ENCODE peak calls at places on chromosomes 2 and 18, in four cellular contexts. One of them, this sample, is unnamed.

GRCh38 chr18:56550121-56550520 is 88.3 kb downstream of the TXNL1 start:
- DNase-seq in K562: no peak
- DNase-seq in HepG2: no peak
- DNase-seq in H1: no peak
- DNase-seq in this sample: no peak

GRCh38 chr18:79577451-79578395 is 101.9 kb upstream of the CTDP1 start:
- DNase-seq in K562: peak
- DNase-seq in HepG2: no peak
- DNase-seq in H1: no peak
- DNase-seq in this sample: no peak

GRCh38 chr2:85745619-85746018 is 8.2 kb upstream of the ATOH8 start:
- DNase-seq in HepG2: no peak
- DNase-seq in K562: no peak
- DNase-seq in H1: no peak
- DNase-seq in this sample: no peak

GRCh38 chr2:85537600-85538506 is 1.1 kb upstream of the MAT2A start:
- DNase-seq in H1: peak
- DNase-seq in K562: peak
- DNase-seq in HepG2: peak
- DNase-seq in this sample: no peak

GRCh38 chr2:209787416-209787815 is 15.8 kb downstream of the UNC80 start:
- DNase-seq in K562: no peak
- DNase-seq in HepG2: no peak
- DNase-seq in H1: no peak
- DNase-seq in this sample: no peak

GRCh38 chr2:3665886-3666612 is 8.0 kb downstream of the ALLC start:
- DNase-seq in K562: no peak
- DNase-seq in H1: no peak
- DNase-seq in HepG2: peak
- DNase-seq in this sample: no peak

GRCh38 chr2:219496781-219497494 is 1.8 kb upstream of the GMPPA start:
- DNase-seq in HepG2: no peak
- DNase-seq in H1: no peak
- DNase-seq in K562: no peak
- DNase-seq in this sample: no peak

GRCh38 chr18:50839996-50840395 is 20.2 kb upstream of the MRO start:
- DNase-seq in K562: peak
- DNase-seq in H1: no peak
- DNase-seq in HepG2: no peak
- DNase-seq in this sample: no peak

GRCh38 chr2:240391111-240392051 is 44.1 kb upstream of the GPC1 start:
- DNase-seq in HepG2: no peak
- DNase-seq in H1: no peak
- DNase-seq in K562: no peak
- DNase-seq in this sample: no peak

GRCh38 chr2:150587547-150588209 is 100.2 kb upstream of the RND3 start:
- DNase-seq in HepG2: no peak
- DNase-seq in K562: no peak
- DNase-seq in H1: no peak
- DNase-seq in this sample: no peak

GRCh38 chr18:56575819-56576663 is 62.4 kb downstream of the TXNL1 start:
- DNase-seq in K562: peak
- DNase-seq in HepG2: peak
- DNase-seq in H1: no peak
- DNase-seq in this sample: peak

GRCh38 chr2:150007815-150008430 is 420.3 kb upstream of the MMADHC start:
- DNase-seq in K562: no peak
- DNase-seq in HepG2: no peak
- DNase-seq in H1: no peak
- DNase-seq in this sample: no peak

GRCh38 chr18:44830551-44830950 is 149.9 kb downstream of the SETBP1 start:
- DNase-seq in H1: no peak
- DNase-seq in K562: no peak
- DNase-seq in HepG2: no peak
- DNase-seq in this sample: no peak

GRCh38 chr18:58541137-58541788 is 87.6 kb downstream of the ALPK2 start:
- DNase-seq in H1: peak
- DNase-seq in K562: peak
- DNase-seq in HepG2: no peak
- DNase-seq in this sample: peak

GRCh38 chr2:6290626-6291025 is 575.1 kb downstream of the CMPK2 start:
- DNase-seq in K562: no peak
- DNase-seq in HepG2: no peak
- DNase-seq in H1: no peak
- DNase-seq in this sample: no peak
- TF ChIP-seq MAX in K562: no peak
- TF ChIP-seq MAX in HepG2: no peak
- TF ChIP-seq MAX in H1: no peak
- TF ChIP-seq MAX in this sample: no peak

GRCh38 chr2:181005326-181005655 is 24.9 kb downstream of the UBE2E3 start:
- DNase-seq in H1: no peak
- DNase-seq in K562: no peak
- DNase-seq in HepG2: peak
- DNase-seq in this sample: no peak

GRCh38 chr2:181004647-181005325 is 24.4 kb downstream of the UBE2E3 start:
- DNase-seq in HepG2: no peak
- DNase-seq in H1: no peak
- DNase-seq in K562: no peak
- DNase-seq in this sample: no peak

GRCh38 chr2:181007086-181007837 is 26.9 kb downstream of the UBE2E3 start:
- DNase-seq in H1: no peak
- DNase-seq in HepG2: no peak
- DNase-seq in K562: no peak
- DNase-seq in this sample: no peak

GRCh38 chr2:181005809-181006208 is 25.4 kb downstream of the UBE2E3 start:
- DNase-seq in H1: no peak
- DNase-seq in HepG2: no peak
- DNase-seq in K562: no peak
- DNase-seq in this sample: no peak

GRCh38 chr2:181008418-181008817 is 28.0 kb downstream of the UBE2E3 start:
- DNase-seq in H1: no peak
- DNase-seq in K562: no peak
- DNase-seq in HepG2: no peak
- DNase-seq in this sample: no peak
- TF ChIP-seq FOSL1 in H1: no peak
- TF ChIP-seq FOSL1 in K562: no peak
- TF ChIP-seq FOSL1 in HepG2: no peak
- TF ChIP-seq FOSL1 in this sample: no peak

DNA sequence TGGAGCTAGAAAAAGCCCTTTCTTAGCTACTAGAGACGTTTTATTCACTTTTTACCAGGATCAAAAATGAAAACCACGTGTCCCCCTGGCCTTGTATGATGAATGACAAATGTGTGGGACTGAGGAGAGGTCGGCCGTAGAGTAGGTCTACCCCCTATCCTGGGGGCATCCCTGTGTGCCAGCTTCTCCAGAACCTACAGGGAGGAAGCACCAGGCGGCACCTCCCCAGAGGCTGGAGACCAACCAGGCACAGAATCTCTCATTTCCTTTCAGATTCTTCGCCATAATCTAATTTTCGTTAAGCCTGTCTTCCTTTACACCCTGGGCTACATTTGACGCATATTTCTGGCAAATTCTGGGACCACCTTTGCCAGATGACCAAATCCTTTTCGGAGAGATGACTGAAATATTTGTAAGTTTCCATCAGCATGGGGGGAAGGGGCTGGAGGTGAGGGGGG is 15.9 kb downstream of the TWIST2 start:
- DNase-seq in H1: no peak
- DNase-seq in K562: no peak
- DNase-seq in HepG2: no peak
- DNase-seq in this sample: no peak
- TF ChIP-seq MAX in H1: no peak
- TF ChIP-seq MAX in K562: no peak
- TF ChIP-seq MAX in HepG2: no peak
- TF ChIP-seq MAX in this sample: no peak

DNA sequence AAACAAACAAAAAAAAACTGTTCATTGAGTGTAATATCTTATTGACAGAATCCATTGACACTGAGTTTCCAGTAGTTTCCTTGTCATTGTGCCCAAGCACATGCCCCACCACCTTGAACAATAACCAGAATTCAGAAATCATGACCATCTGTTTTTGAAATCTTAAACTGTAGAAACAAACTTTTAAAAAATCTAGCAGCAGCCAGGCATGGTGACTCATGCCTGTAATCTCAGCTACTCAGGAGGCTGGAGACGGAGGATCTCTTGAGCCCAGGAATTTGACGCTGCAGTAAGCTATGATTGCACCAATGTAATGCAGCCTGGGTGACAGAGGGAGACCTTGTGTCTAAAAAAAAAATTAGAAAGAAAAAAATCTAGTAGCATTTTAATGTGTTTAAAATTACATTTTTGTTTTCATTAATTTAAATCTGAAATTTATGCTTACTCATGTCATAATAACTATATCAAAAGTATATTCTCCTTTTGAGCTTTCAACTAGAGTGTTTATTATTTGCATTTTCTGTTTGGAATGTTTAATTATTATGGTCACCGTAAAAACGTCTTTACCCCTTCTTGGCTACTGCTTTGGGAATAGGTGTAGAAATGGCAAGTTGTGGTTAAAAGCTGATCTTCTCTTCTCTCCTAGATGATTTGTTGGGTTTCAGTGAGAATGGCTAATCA is 25.2 kb upstream of the STON1 start:
- DNase-seq in HepG2: no peak
- DNase-seq in K562: no peak
- DNase-seq in H1: no peak
- DNase-seq in this sample: no peak
- TF ChIP-seq FOSL1 in HepG2: no peak
- TF ChIP-seq FOSL1 in K562: peak
- TF ChIP-seq FOSL1 in H1: no peak
- TF ChIP-seq FOSL1 in this sample: no peak

GRCh38 chr2:201881731-201882130 is 75.4 kb downstream of the CDK15 start:
- DNase-seq in K562: no peak
- DNase-seq in H1: no peak
- DNase-seq in HepG2: no peak
- DNase-seq in this sample: no peak

GRCh38 chr2:201883559-201883958 is 77.2 kb downstream of the CDK15 start:
- DNase-seq in HepG2: no peak
- DNase-seq in H1: no peak
- DNase-seq in K562: no peak
- DNase-seq in this sample: no peak

GRCh38 chr2:201881382-201881720 is 75.0 kb downstream of the CDK15 start:
- DNase-seq in H1: no peak
- DNase-seq in K562: no peak
- DNase-seq in HepG2: no peak
- DNase-seq in this sample: no peak

GRCh38 chr2:201883970-201884369 is 77.6 kb downstream of the CDK15 start:
- DNase-seq in K562: no peak
- DNase-seq in HepG2: no peak
- DNase-seq in H1: no peak
- DNase-seq in this sample: no peak

DNA sequence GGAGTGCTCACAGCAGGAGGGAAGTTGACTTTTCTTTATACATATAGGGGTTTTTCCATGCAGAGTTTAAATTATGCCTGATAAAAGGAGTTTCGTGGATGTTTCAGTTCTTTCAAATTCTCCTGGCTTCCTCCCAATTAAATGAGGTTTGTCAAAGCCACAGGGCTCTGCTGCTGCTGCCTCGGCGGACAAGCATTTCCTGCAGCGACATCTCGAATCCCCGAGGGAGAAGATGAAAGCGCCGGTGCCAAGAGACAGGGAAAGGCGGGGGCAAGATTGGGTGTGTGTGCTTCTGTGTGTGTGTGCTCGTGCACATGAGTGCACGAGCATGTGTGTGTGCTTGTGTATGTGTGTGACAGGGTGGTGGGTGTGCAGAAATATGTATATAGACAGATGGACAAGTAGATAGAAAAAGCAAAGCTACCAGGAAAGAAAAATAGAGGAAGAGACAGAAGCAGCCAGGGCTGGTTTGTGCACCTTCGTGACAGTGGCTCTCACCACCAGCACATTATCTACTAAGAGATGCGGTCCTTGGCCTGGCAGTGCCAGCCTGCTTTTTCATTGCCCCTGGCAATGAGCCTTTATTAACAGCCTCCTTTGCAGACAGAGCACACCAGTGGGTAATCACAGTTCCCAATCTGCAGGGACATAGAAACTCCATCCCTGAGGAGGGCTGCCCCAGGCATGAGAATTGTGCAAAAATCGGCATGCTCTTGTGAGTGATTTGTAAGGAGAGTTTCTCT is 76.2 kb downstream of the CDK15 start:
- DNase-seq in K562: no peak
- DNase-seq in H1: no peak
- DNase-seq in HepG2: no peak
- DNase-seq in this sample: no peak
- TF ChIP-seq MAX in K562: no peak
- TF ChIP-seq MAX in H1: no peak
- TF ChIP-seq MAX in HepG2: no peak
- TF ChIP-seq MAX in this sample: no peak

GRCh38 chr2:100240386-100240785 is 81.9 kb downstream of the LONRF2 start:
- DNase-seq in HepG2: no peak
- DNase-seq in H1: no peak
- DNase-seq in K562: no peak
- DNase-seq in this sample: no peak

GRCh38 chr2:100237770-100238169 is 84.5 kb downstream of the LONRF2 start:
- DNase-seq in H1: no peak
- DNase-seq in HepG2: no peak
- DNase-seq in K562: no peak
- DNase-seq in this sample: no peak

GRCh38 chr2:100239513-100240210 is 82.6 kb downstream of the LONRF2 start:
- DNase-seq in H1: no peak
- DNase-seq in K562: no peak
- DNase-seq in HepG2: no peak
- DNase-seq in this sample: no peak

GRCh38 chr2:100237046-100237615 is 85.2 kb downstream of the LONRF2 start:
- DNase-seq in K562: no peak
- DNase-seq in HepG2: no peak
- DNase-seq in H1: no peak
- DNase-seq in this sample: no peak

DNA sequence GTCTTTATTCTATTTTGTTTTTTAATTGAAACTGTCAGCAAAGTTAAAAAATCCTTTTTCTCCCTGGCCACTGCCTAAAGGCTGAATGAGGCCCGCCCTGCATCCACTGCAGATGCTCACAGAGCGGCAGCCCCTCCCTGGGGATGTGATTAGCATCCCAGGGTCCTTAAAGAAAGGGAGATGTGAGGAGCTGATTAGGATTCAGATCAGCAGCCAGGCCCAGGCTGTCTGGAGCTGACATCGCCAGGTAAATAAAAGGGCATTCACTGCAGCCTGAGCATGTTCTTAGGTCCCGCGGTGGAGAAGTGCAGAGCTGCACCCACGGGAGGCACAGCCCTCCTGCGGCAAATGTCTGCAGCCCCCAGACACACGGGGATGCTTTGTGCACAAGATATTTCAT is 83.8 kb downstream of the LONRF2 start:
- DNase-seq in H1: no peak
- DNase-seq in HepG2: no peak
- DNase-seq in K562: no peak
- DNase-seq in this sample: no peak
- TF ChIP-seq FOSL1 in H1: no peak
- TF ChIP-seq FOSL1 in HepG2: no peak
- TF ChIP-seq FOSL1 in K562: no peak
- TF ChIP-seq FOSL1 in this sample: no peak

DNA sequence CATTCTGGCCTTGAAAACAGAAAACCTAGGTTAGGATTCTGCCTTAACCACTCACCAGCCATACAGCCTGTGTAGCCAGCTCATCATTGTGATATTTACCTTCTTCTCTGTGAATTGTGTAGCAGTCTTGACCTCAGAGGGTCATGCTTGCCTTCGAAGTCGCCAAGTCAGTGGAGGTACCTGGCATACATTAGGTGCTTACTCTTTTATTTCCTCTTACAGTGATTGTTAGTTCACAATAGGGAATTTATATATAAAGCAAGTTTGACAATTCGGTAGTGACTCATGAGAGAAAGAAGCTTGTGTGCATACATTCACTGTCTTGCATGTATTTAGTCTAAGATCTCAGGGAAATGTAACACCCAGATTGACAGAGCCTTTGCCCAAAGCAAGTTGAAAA is 290.7 kb downstream of the PTGR3 start:
- DNase-seq in K562: no peak
- DNase-seq in HepG2: no peak
- DNase-seq in H1: no peak
- DNase-seq in this sample: no peak
- TF ChIP-seq MAX in K562: no peak
- TF ChIP-seq MAX in HepG2: no peak
- TF ChIP-seq MAX in H1: no peak
- TF ChIP-seq MAX in this sample: no peak